ENCODE peak calls at places on chromosomes 11 and 22, in nine cellular contexts. L is coronary artery, G is astrocyte of the spinal cord, K is HFF-Myc, H is brain microvascular endothelial cell, N is fibroblast of lung, S is lower lobe of right lung, J is dorsolateral prefrontal cortex, Z is heart right ventricle. R is an unnamed sample.

GRCh38 chr22:33579448-33580093 is 340.7 kb downstream of the LARGE1 start:
- DNase-seq in Z (peak), G (peak), S (no peak), L (no peak), H (peak), N (peak), J (peak), K (peak), R (peak)

GRCh38 chr22:18156878-18157713 is 7.1 kb downstream of the USP18 start:
- DNase-seq in J (peak), Z (peak), L (peak), H (peak), S (no peak), N (peak), G (peak), K (peak), R (peak)

GRCh38 chr11:17021550-17021949 is 7.3 kb upstream of the PLEKHA7 start:
- DNase-seq in S (no peak), J (no peak), H (no peak), L (no peak), K (no peak), N (no peak), G (no peak), Z (no peak), R (no peak)

GRCh38 chr11:110367571-110367970 is 62.2 kb upstream of the FDX1 start:
- DNase-seq in Z (no peak), N (peak), S (no peak), K (no peak), G (no peak), J (no peak), H (no peak), L (no peak), R (no peak)

GRCh38 chr11:83070044-83070877 is 1.4 kb downstream of the RAB30 start:
- DNase-seq in G (peak), K (no peak), Z (no peak), N (peak), S (no peak), L (no peak), H (peak), J (no peak), R (no peak)

GRCh38 chr11:72591785-72592490 is 82.3 kb downstream of the PDE2A start:
- DNase-seq in S (no peak), G (no peak), H (no peak), J (peak), K (no peak), L (no peak), N (no peak), Z (no peak), R (peak)

GRCh38 chr11:67354314-67355022 is 1.1 kb upstream of the POLD4 start:
- DNase-seq in N (peak), K (peak), L (peak), H (peak), Z (peak), G (peak), S (peak), J (no peak), R (no peak)

GRCh38 chr11:75223954-75224643 is 16.5 kb upstream of the TPBGL start:
- DNase-seq in N (no peak), K (no peak), L (no peak), H (no peak), S (no peak), G (no peak), J (no peak), Z (no peak), R (no peak)

GRCh38 chr11:124754309-124754708 is 2.3 kb upstream of the VSIG2 start:
- DNase-seq in J (no peak), Z (no peak), H (no peak), L (no peak), G (no peak), S (no peak), N (peak), K (no peak), R (no peak)

GRCh38 chr11:124751741-124752470 is at the start of gene VSIG2:
- DNase-seq in K (no peak), N (no peak), G (no peak), Z (no peak), H (no peak), J (no peak), S (no peak), L (no peak), R (no peak)

GRCh38 chr11:124752471-124753100 is 531 bp upstream of the VSIG2 start:
- DNase-seq in L (no peak), J (no peak), K (no peak), Z (no peak), H (no peak), G (no peak), S (no peak), N (no peak), R (no peak)

GRCh38 chr11:124753624-124754023 is 1.6 kb upstream of the VSIG2 start:
- DNase-seq in J (no peak), L (no peak), N (no peak), H (no peak), K (no peak), S (no peak), Z (no peak), G (no peak), R (no peak)

DNA sequence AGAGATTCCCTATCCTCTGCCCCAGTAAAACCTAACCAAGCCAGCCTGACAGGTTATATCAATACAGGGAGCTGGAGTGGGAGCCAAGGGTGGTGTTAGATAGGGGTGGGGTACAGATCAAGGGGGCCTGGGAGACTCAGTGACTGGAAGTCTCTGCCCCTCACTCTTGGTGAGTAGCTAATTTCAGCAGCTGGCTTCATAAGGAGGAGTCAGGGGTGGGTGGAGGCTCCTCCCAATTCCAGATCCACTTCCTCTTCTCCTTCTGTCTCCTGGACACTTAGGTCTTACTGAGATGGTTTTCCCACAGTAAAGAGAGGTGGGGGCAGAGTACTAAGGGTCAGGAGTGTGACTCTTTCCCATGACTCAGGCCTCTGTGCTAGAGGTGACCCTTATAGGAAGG is 1.2 kb upstream of the VSIG2 start:
- DNase-seq in H (no peak), Z (no peak), J (no peak), K (no peak), N (no peak), G (no peak), L (no peak), S (no peak), R (no peak)
- H3K4me3 ChIP-seq in H (no peak), Z (no peak), J (no peak), K (no peak), N (no peak), G (no peak), L (no peak), S (no peak), R (no peak)

DNA sequence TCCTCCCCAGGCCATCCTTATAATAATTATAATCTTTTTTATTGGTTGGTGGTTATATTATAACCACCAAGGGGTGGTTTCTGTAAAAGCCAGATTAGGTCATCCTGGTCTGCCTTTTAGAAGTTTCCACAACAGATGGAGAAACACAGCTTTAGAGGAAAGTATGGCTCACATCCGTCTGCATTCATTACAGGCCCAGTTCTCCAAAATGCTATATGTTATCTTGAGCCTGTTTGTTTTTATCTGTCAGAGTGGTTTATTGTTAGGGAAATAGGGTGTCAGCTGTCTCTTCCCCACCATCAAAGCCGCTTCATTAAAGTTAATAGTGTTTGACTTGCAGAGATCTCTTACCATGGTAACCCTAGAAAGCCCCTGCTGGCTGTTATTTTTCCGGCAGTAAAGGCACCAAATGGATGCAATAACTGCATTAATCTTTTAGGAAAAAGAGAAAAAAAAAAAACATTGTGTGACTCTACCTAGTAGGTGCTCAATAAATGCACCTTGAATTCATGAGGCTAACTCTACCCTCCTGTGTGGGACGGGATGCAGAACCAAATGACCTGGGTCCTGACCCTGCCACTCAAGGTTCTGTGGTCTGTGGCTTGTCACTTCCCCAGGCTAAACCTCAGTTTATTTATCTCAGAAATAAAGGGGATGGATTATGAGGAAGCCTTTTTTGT is 118.4 kb downstream of the WT1 start:
- DNase-seq in Z (no peak), S (no peak), L (no peak), N (peak), G (no peak), K (no peak), H (no peak), J (no peak), R (no peak)
- TF ChIP-seq CTCF in Z (no peak), S (no peak), L (no peak), N (no peak), G (no peak), K (no peak), H (no peak), J (no peak), R (no peak)

DNA sequence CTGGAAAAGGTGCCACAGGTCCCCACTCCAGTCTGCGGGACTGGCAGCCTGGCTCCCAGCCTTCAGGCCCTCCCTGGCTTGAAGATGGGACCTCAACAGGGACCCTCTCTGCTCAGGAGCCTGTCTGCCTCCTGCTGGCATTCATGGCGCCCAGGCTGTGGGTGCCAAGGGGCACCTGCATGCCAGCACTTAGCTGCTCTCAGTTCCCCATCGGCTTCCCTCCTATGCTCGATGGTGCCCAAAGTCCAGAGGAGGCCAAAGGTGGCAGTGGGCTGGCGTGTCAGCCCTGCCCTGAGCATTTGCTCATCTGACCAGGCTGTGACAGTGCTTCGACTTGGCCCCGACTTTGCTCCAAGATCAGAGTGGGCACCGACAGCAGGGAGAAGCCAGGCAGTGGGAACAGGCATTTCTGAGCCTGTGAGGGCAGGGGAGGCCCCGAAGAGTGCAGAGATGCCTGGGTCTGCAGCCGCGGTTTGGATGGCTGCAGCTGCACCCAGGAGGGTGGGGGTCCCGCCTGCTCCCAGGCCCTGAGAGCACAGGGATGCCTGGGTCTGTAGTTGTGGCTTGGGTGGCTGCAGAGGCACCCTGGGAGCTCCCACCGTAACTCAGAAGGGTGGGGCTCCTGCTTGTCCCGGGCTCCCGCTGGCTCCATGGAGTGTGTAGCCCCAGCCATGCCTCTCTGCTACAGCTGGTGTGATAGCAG is 463.6 kb downstream of the TBC1D22A start:
- DNase-seq in Z (no peak), J (no peak), H (no peak), N (no peak), G (no peak), K (no peak), S (no peak), L (no peak), R (no peak)
- H3K4me3 ChIP-seq in Z (no peak), J (no peak), H (no peak), N (no peak), G (no peak), K (no peak), S (no peak), L (no peak), R (no peak)

GRCh38 chr11:130428692-130429681 is 578 bp upstream of the ADAMTS8 start:
- DNase-seq in N (peak), L (no peak), J (no peak), G (no peak), S (no peak), Z (no peak), H (no peak), K (no peak), R (no peak)
- TF ChIP-seq CTCF in N (no peak), L (no peak), J (no peak), G (no peak), S (no peak), Z (no peak), H (no peak), K (peak), R (no peak)

GRCh38 chr11:93761910-93762309 is 20.4 kb downstream of the C11orf54 start:
- DNase-seq in G (no peak), H (no peak), S (no peak), N (no peak), K (no peak), Z (no peak), L (no peak), J (no peak), R (no peak)
- H3K4me3 ChIP-seq in G (no peak), H (no peak), S (no peak), N (no peak), K (no peak), Z (no peak), L (no peak), J (no peak), R (no peak)

GRCh38 chr11:45847908-45848316 is 637 bp downstream of the CRY2 start:
- DNase-seq in G (peak), J (peak), H (peak), Z (peak), N (peak), K (no peak), L (no peak), S (peak), R (peak)
- TF ChIP-seq CTCF in G (peak), J (no peak), H (peak), Z (peak), N (no peak), K (no peak), L (no peak), S (no peak), R (peak)

GRCh38 chr11:109073032-109073822 is 348.8 kb upstream of the C11orf87 start:
- DNase-seq in J (no peak), L (no peak), K (no peak), H (no peak), G (no peak), S (no peak), Z (no peak), N (no peak), R (no peak)
- H3K4me3 ChIP-seq in J (no peak), L (no peak), K (no peak), H (no peak), G (no peak), S (no peak), Z (no peak), N (no peak), R (no peak)

GRCh38 chr11:11880179-11880578 is 38.4 kb downstream of the USP47 start:
- DNase-seq in N (no peak), S (no peak), G (no peak), L (no peak), H (no peak), K (no peak), J (no peak), Z (no peak), R (no peak)

GRCh38 chr11:11871991-11872401 is 30.2 kb downstream of the USP47 start:
- DNase-seq in G (peak), J (no peak), S (no peak), H (no peak), Z (no peak), L (no peak), K (no peak), N (no peak), R (no peak)

GRCh38 chr11:11876458-11876857 is 34.7 kb downstream of the USP47 start:
- DNase-seq in N (no peak), G (no peak), K (no peak), L (no peak), Z (no peak), S (no peak), H (peak), J (no peak), R (no peak)
- TF ChIP-seq CTCF in N (no peak), G (peak), K (peak), L (no peak), Z (no peak), S (no peak), H (peak), J (no peak), R (no peak)

R was measured in GM12865.